ENCODE peak calls at places on chromosome 3, in six cellular contexts. F, L, H, E, I and G are unnamed samples.

GRCh38 chr3:76652524-76652923 is 387.4 kb upstream of the ROBO2 start:
- DNase-seq in F (no peak), L (no peak), H (no peak), E (no peak), I (no peak), G (no peak)

GRCh38 chr3:30626443-30627181 is 20.2 kb downstream of the TGFBR2 start:
- DNase-seq in F (peak), L (peak), H (no peak), E (no peak), I (no peak), G (peak)

GRCh38 chr3:132840201-132840700 is 118.0 kb upstream of the NPHP3 start:
- DNase-seq in F (no peak), L (no peak), H (no peak), E (no peak), I (no peak), G (no peak)

GRCh38 chr3:149715247-149715646 is 37.0 kb downstream of the COMMD2 start:
- DNase-seq in F (no peak), L (no peak), H (no peak), E (no peak), I (peak), G (no peak)

GRCh38 chr3:13500133-13500885 is 20.2 kb downstream of the HDAC11 start:
- DNase-seq in F (no peak), L (no peak), H (no peak), E (no peak), I (peak), G (no peak)

GRCh38 chr3:122231781-122232180 is 48.3 kb downstream of the CASR start:
- DNase-seq in F (no peak), L (no peak), H (no peak), E (no peak), I (no peak), G (no peak)

GRCh38 chr3:42302924-42303634 is 37.1 kb upstream of the CCK start:
- DNase-seq in F (no peak), L (no peak), H (no peak), E (no peak), I (no peak), G (no peak)

GRCh38 chr3:18444597-18445420 is 19.7 kb upstream of the SATB1 start:
- DNase-seq in F (no peak), L (no peak), H (peak), E (peak), I (peak), G (no peak)

GRCh38 chr3:58568572-58569286 is 8.5 kb downstream of the FAM107A start:
- DNase-seq in F (peak), L (peak), H (peak), E (peak), I (peak), G (no peak)

GRCh38 chr3:139974809-139975425 is 39.9 kb downstream of the CLSTN2 start:
- DNase-seq in F (no peak), L (no peak), H (no peak), E (no peak), I (no peak), G (no peak)

GRCh38 chr3:119627461-119627860 is 29.8 kb downstream of the PLA1A start:
- DNase-seq in F (no peak), L (no peak), H (peak), E (no peak), I (no peak), G (no peak)

GRCh38 chr3:61806810-61807209 is 245.4 kb downstream of the PTPRG start:
- DNase-seq in F (no peak), L (no peak), H (no peak), E (no peak), I (no peak), G (no peak)

GRCh38 chr3:169694117-169694516 is 30.6 kb upstream of the MECOM start:
- DNase-seq in F (peak), L (no peak), H (no peak), E (no peak), I (no peak), G (no peak)

GRCh38 chr3:23653647-23654525 is 151.9 kb upstream of the UBE2E1 start:
- DNase-seq in F (no peak), L (no peak), H (no peak), E (no peak), I (no peak), G (no peak)

GRCh38 chr3:21294768-21295167 is 456.2 kb downstream of the ZNF385D start:
- DNase-seq in F (peak), L (peak), H (no peak), E (no peak), I (no peak), G (peak)

GRCh38 chr3:44318929-44319328 is 19.6 kb upstream of the TCAIM start:
- DNase-seq in F (no peak), L (no peak), H (no peak), E (no peak), I (no peak), G (no peak)

GRCh38 chr3:41684802-41685740 is 276.8 kb downstream of the ULK4 start:
- DNase-seq in F (peak), L (no peak), H (no peak), E (no peak), I (no peak), G (no peak)

GRCh38 chr3:152581941-152582340 is 253.0 kb upstream of the P2RY1 start:
- DNase-seq in F (no peak), L (no peak), H (no peak), E (no peak), I (no peak), G (no peak)

GRCh38 chr3:177618873-177619771 is 421.8 kb upstream of the TBL1XR1 start:
- DNase-seq in F (peak), L (no peak), H (no peak), E (no peak), I (no peak), G (peak)

GRCh38 chr3:194009892-194010533 is 125.9 kb upstream of the HES1 start:
- DNase-seq in F (no peak), L (no peak), H (no peak), E (no peak), I (no peak), G (no peak)

GRCh38 chr3:158352551-158352950 is 218.4 kb upstream of the MLF1 start:
- DNase-seq in F (no peak), L (no peak), H (no peak), E (no peak), I (no peak), G (no peak)

GRCh38 chr3:99429501-99429900 is 208.9 kb upstream of the COL8A1 start:
- DNase-seq in F (no peak), L (no peak), H (no peak), E (no peak), I (no peak), G (no peak)

GRCh38 chr3:28347374-28348285 is 891 bp upstream of the ZCWPW2 start:
- DNase-seq in F (no peak), L (peak), H (peak), E (no peak), I (no peak), G (peak)

GRCh38 chr3:162142511-162142910 is 645.9 kb downstream of the OTOL1 start:
- DNase-seq in F (peak), L (peak), H (no peak), E (no peak), I (no peak), G (no peak)

GRCh38 chr3:89059201-89059600 is 48.2 kb upstream of the EPHA3 start:
- DNase-seq in F (peak), L (peak), H (no peak), E (no peak), I (no peak), G (peak)

GRCh38 chr3:129435367-129435766 is 4.4 kb downstream of the MBD4 start:
- DNase-seq in F (no peak), L (no peak), H (no peak), E (no peak), I (no peak), G (no peak)

GRCh38 chr3:178297204-178297603 is 239.0 kb upstream of the KCNMB2 start:
- DNase-seq in F (no peak), L (no peak), H (no peak), E (no peak), I (no peak), G (no peak)